ENCODE peak calls at places on chromosomes 5 and 9, in eight cellular contexts. One of them, this sample, is unnamed.

GRCh38 chr5:39948867-39949468 is 524.2 kb upstream of the DAB2 start:
- DNase-seq in keratinocyte: peak
- DNase-seq in fibroblast of lung: peak
- DNase-seq in HCT116: peak
- DNase-seq in A673: peak
- DNase-seq in GM23338: peak
- DNase-seq in neural progenitor cell: peak
- DNase-seq in PC-3: peak
- DNase-seq in this sample: peak

GRCh38 chr9:101449071-101449721 is 13.6 kb upstream of the ALDOB start:
- DNase-seq in keratinocyte: no peak
- DNase-seq in fibroblast of lung: peak
- DNase-seq in HCT116: peak
- DNase-seq in A673: peak
- DNase-seq in GM23338: peak
- DNase-seq in neural progenitor cell: peak
- DNase-seq in PC-3: peak
- DNase-seq in this sample: peak

GRCh38 chr9:33184947-33185346 is 17.8 kb upstream of the B4GALT1 start:
- DNase-seq in keratinocyte: no peak
- DNase-seq in fibroblast of lung: peak
- DNase-seq in HCT116: no peak
- DNase-seq in A673: no peak
- DNase-seq in GM23338: no peak
- DNase-seq in neural progenitor cell: no peak
- DNase-seq in PC-3: peak
- DNase-seq in this sample: no peak

GRCh38 chr5:141779642-141780041 is 97.6 kb upstream of the ARAP3 start:
- DNase-seq in keratinocyte: no peak
- DNase-seq in fibroblast of lung: peak
- DNase-seq in HCT116: no peak
- DNase-seq in A673: no peak
- DNase-seq in GM23338: no peak
- DNase-seq in neural progenitor cell: no peak
- DNase-seq in PC-3: peak
- DNase-seq in this sample: no peak

GRCh38 chr9:131727795-131728545 is 11.9 kb downstream of the RAPGEF1 start:
- DNase-seq in keratinocyte: no peak
- DNase-seq in fibroblast of lung: no peak
- DNase-seq in HCT116: no peak
- DNase-seq in A673: no peak
- DNase-seq in GM23338: no peak
- DNase-seq in neural progenitor cell: no peak
- DNase-seq in PC-3: no peak
- DNase-seq in this sample: peak

GRCh38 chr5:151454166-151454565 is 6.8 kb downstream of the SLC36A1 start:
- DNase-seq in keratinocyte: no peak
- DNase-seq in fibroblast of lung: no peak
- DNase-seq in HCT116: no peak
- DNase-seq in A673: no peak
- DNase-seq in GM23338: peak
- DNase-seq in neural progenitor cell: no peak
- DNase-seq in PC-3: peak
- DNase-seq in this sample: no peak

GRCh38 chr9:122320346-122320995 is 50.4 kb upstream of the PTGS1 start:
- DNase-seq in keratinocyte: no peak
- DNase-seq in fibroblast of lung: no peak
- DNase-seq in HCT116: no peak
- DNase-seq in A673: no peak
- DNase-seq in GM23338: no peak
- DNase-seq in neural progenitor cell: no peak
- DNase-seq in PC-3: no peak
- DNase-seq in this sample: no peak

GRCh38 chr5:92644271-92644886 is 936.6 kb downstream of the NR2F1-AS1 start:
- DNase-seq in keratinocyte: no peak
- DNase-seq in fibroblast of lung: no peak
- DNase-seq in HCT116: no peak
- DNase-seq in A673: no peak
- DNase-seq in GM23338: peak
- DNase-seq in neural progenitor cell: peak
- DNase-seq in PC-3: no peak
- DNase-seq in this sample: no peak

GRCh38 chr9:120376101-120376500 is 203.9 kb downstream of the CDK5RAP2 start:
- DNase-seq in keratinocyte: no peak
- DNase-seq in fibroblast of lung: no peak
- DNase-seq in HCT116: no peak
- DNase-seq in A673: no peak
- DNase-seq in GM23338: no peak
- DNase-seq in neural progenitor cell: no peak
- DNase-seq in PC-3: no peak
- DNase-seq in this sample: no peak

GRCh38 chr9:3903273-3903672 is 377.5 kb upstream of the RFX3 start:
- DNase-seq in keratinocyte: no peak
- DNase-seq in fibroblast of lung: no peak
- DNase-seq in HCT116: no peak
- DNase-seq in A673: no peak
- DNase-seq in GM23338: no peak
- DNase-seq in neural progenitor cell: no peak
- DNase-seq in PC-3: no peak
- DNase-seq in this sample: no peak

GRCh38 chr9:104232781-104233341 is 138.8 kb downstream of the SMC2 start:
- DNase-seq in keratinocyte: peak
- DNase-seq in fibroblast of lung: no peak
- DNase-seq in HCT116: no peak
- DNase-seq in A673: no peak
- DNase-seq in GM23338: no peak
- DNase-seq in neural progenitor cell: peak
- DNase-seq in PC-3: peak
- DNase-seq in this sample: no peak

GRCh38 chr5:82351754-82352145 is 73.6 kb upstream of the RPS23 start:
- DNase-seq in keratinocyte: peak
- DNase-seq in fibroblast of lung: peak
- DNase-seq in HCT116: peak
- DNase-seq in A673: peak
- DNase-seq in GM23338: peak
- DNase-seq in neural progenitor cell: peak
- DNase-seq in PC-3: peak
- DNase-seq in this sample: peak

GRCh38 chr5:33238826-33239670 is 201.7 kb upstream of the TARS1 start:
- DNase-seq in keratinocyte: no peak
- DNase-seq in fibroblast of lung: no peak
- DNase-seq in HCT116: no peak
- DNase-seq in A673: no peak
- DNase-seq in GM23338: no peak
- DNase-seq in neural progenitor cell: no peak
- DNase-seq in PC-3: peak
- DNase-seq in this sample: peak

GRCh38 chr5:69517763-69518212 is 25.2 kb downstream of the OCLN start:
- DNase-seq in keratinocyte: no peak
- DNase-seq in fibroblast of lung: peak
- DNase-seq in HCT116: no peak
- DNase-seq in A673: no peak
- DNase-seq in GM23338: no peak
- DNase-seq in neural progenitor cell: no peak
- DNase-seq in PC-3: peak
- DNase-seq in this sample: no peak

GRCh38 chr5:125327676-125328075 is 581.2 kb upstream of the ZNF608 start:
- DNase-seq in keratinocyte: no peak
- DNase-seq in fibroblast of lung: no peak
- DNase-seq in HCT116: no peak
- DNase-seq in A673: no peak
- DNase-seq in GM23338: peak
- DNase-seq in neural progenitor cell: no peak
- DNase-seq in PC-3: no peak
- DNase-seq in this sample: peak

GRCh38 chr5:14011089-14012004 is 66.9 kb upstream of the DNAH5 start:
- DNase-seq in keratinocyte: no peak
- DNase-seq in fibroblast of lung: peak
- DNase-seq in HCT116: peak
- DNase-seq in A673: peak
- DNase-seq in GM23338: peak
- DNase-seq in neural progenitor cell: peak
- DNase-seq in PC-3: peak
- DNase-seq in this sample: peak

GRCh38 chr5:148933903-148934432 is 107.6 kb downstream of the ADRB2 start:
- DNase-seq in keratinocyte: no peak
- DNase-seq in fibroblast of lung: no peak
- DNase-seq in HCT116: no peak
- DNase-seq in A673: no peak
- DNase-seq in GM23338: no peak
- DNase-seq in neural progenitor cell: no peak
- DNase-seq in PC-3: no peak
- DNase-seq in this sample: no peak

GRCh38 chr9:133117271-133118178 is 3.5 kb downstream of the RALGDS start:
- DNase-seq in keratinocyte: no peak
- DNase-seq in fibroblast of lung: peak
- DNase-seq in HCT116: no peak
- DNase-seq in A673: no peak
- DNase-seq in GM23338: no peak
- DNase-seq in neural progenitor cell: no peak
- DNase-seq in PC-3: no peak
- DNase-seq in this sample: no peak

GRCh38 chr9:125744616-125745387 is 2.4 kb upstream of the PBX3 start:
- DNase-seq in keratinocyte: no peak
- DNase-seq in fibroblast of lung: peak
- DNase-seq in HCT116: no peak
- DNase-seq in A673: no peak
- DNase-seq in GM23338: no peak
- DNase-seq in neural progenitor cell: no peak
- DNase-seq in PC-3: peak
- DNase-seq in this sample: no peak

GRCh38 chr9:80885894-80886293 is 803.5 kb downstream of the TLE1 start:
- DNase-seq in keratinocyte: no peak
- DNase-seq in fibroblast of lung: peak
- DNase-seq in HCT116: no peak
- DNase-seq in A673: peak
- DNase-seq in GM23338: peak
- DNase-seq in neural progenitor cell: peak
- DNase-seq in PC-3: peak
- DNase-seq in this sample: no peak
- TF ChIP-seq CTCF in keratinocyte: no peak
- TF ChIP-seq CTCF in fibroblast of lung: peak
- TF ChIP-seq CTCF in HCT116: no peak
- TF ChIP-seq CTCF in A673: peak
- TF ChIP-seq CTCF in GM23338: peak
- TF ChIP-seq CTCF in neural progenitor cell: peak
- TF ChIP-seq CTCF in PC-3: no peak
- TF ChIP-seq CTCF in this sample: no peak

GRCh38 chr5:1431896-1432295 is 13.3 kb downstream of the SLC6A3 start:
- DNase-seq in keratinocyte: no peak
- DNase-seq in fibroblast of lung: no peak
- DNase-seq in HCT116: no peak
- DNase-seq in A673: no peak
- DNase-seq in GM23338: no peak
- DNase-seq in neural progenitor cell: no peak
- DNase-seq in PC-3: no peak
- DNase-seq in this sample: no peak

GRCh38 chr5:1431021-1431811 is 14.0 kb downstream of the SLC6A3 start:
- DNase-seq in keratinocyte: no peak
- DNase-seq in fibroblast of lung: no peak
- DNase-seq in HCT116: no peak
- DNase-seq in A673: no peak
- DNase-seq in GM23338: no peak
- DNase-seq in neural progenitor cell: no peak
- DNase-seq in PC-3: no peak
- DNase-seq in this sample: no peak

GRCh38 chr5:1429501-1429900 is 15.7 kb downstream of the SLC6A3 start:
- DNase-seq in keratinocyte: no peak
- DNase-seq in fibroblast of lung: no peak
- DNase-seq in HCT116: no peak
- DNase-seq in A673: no peak
- DNase-seq in GM23338: no peak
- DNase-seq in neural progenitor cell: no peak
- DNase-seq in PC-3: peak
- DNase-seq in this sample: no peak

GRCh38 chr5:1430121-1430795 is 15.0 kb downstream of the SLC6A3 start:
- DNase-seq in keratinocyte: no peak
- DNase-seq in fibroblast of lung: no peak
- DNase-seq in HCT116: no peak
- DNase-seq in A673: no peak
- DNase-seq in GM23338: no peak
- DNase-seq in neural progenitor cell: no peak
- DNase-seq in PC-3: no peak
- DNase-seq in this sample: no peak

GRCh38 chr5:1432296-1432695 is 12.9 kb downstream of the SLC6A3 start:
- DNase-seq in keratinocyte: no peak
- DNase-seq in fibroblast of lung: no peak
- DNase-seq in HCT116: no peak
- DNase-seq in A673: no peak
- DNase-seq in GM23338: no peak
- DNase-seq in neural progenitor cell: no peak
- DNase-seq in PC-3: no peak
- DNase-seq in this sample: no peak
- TF ChIP-seq EZH2 in keratinocyte: no peak
- TF ChIP-seq EZH2 in fibroblast of lung: no peak
- TF ChIP-seq EZH2 in HCT116: no peak
- TF ChIP-seq EZH2 in A673: no peak
- TF ChIP-seq EZH2 in GM23338: no peak
- TF ChIP-seq EZH2 in neural progenitor cell: no peak
- TF ChIP-seq EZH2 in PC-3: no peak
- TF ChIP-seq EZH2 in this sample: no peak

GRCh38 chr5:153965102-153965645 is 73.5 kb downstream of the FAM114A2 start:
- DNase-seq in keratinocyte: no peak
- DNase-seq in fibroblast of lung: peak
- DNase-seq in HCT116: peak
- DNase-seq in A673: peak
- DNase-seq in GM23338: peak
- DNase-seq in neural progenitor cell: peak
- DNase-seq in PC-3: peak
- DNase-seq in this sample: peak
- TF ChIP-seq CTCF in keratinocyte: peak
- TF ChIP-seq CTCF in fibroblast of lung: peak
- TF ChIP-seq CTCF in HCT116: peak
- TF ChIP-seq CTCF in A673: peak
- TF ChIP-seq CTCF in GM23338: peak
- TF ChIP-seq CTCF in neural progenitor cell: peak
- TF ChIP-seq CTCF in PC-3: peak
- TF ChIP-seq CTCF in this sample: peak

GRCh38 chr5:181051841-181052525 is 11.9 kb downstream of the BTNL9 start:
- DNase-seq in keratinocyte: no peak
- DNase-seq in fibroblast of lung: no peak
- DNase-seq in HCT116: no peak
- DNase-seq in A673: no peak
- DNase-seq in GM23338: peak
- DNase-seq in neural progenitor cell: no peak
- DNase-seq in PC-3: no peak
- DNase-seq in this sample: no peak

GRCh38 chr5:181054138-181054537 is 14.1 kb downstream of the BTNL9 start:
- DNase-seq in keratinocyte: no peak
- DNase-seq in fibroblast of lung: no peak
- DNase-seq in HCT116: no peak
- DNase-seq in A673: no peak
- DNase-seq in GM23338: no peak
- DNase-seq in neural progenitor cell: peak
- DNase-seq in PC-3: no peak
- DNase-seq in this sample: no peak

GRCh38 chr5:181053760-181054122 is 13.7 kb downstream of the BTNL9 start:
- DNase-seq in keratinocyte: no peak
- DNase-seq in fibroblast of lung: no peak
- DNase-seq in HCT116: no peak
- DNase-seq in A673: no peak
- DNase-seq in GM23338: peak
- DNase-seq in neural progenitor cell: peak
- DNase-seq in PC-3: peak
- DNase-seq in this sample: no peak

GRCh38 chr5:181052928-181053759 is 13.1 kb downstream of the BTNL9 start:
- DNase-seq in keratinocyte: no peak
- DNase-seq in fibroblast of lung: no peak
- DNase-seq in HCT116: no peak
- DNase-seq in A673: no peak
- DNase-seq in GM23338: peak
- DNase-seq in neural progenitor cell: peak
- DNase-seq in PC-3: peak
- DNase-seq in this sample: no peak

GRCh38 chr5:181052526-181052927 is 12.5 kb downstream of the BTNL9 start:
- DNase-seq in keratinocyte: no peak
- DNase-seq in fibroblast of lung: peak
- DNase-seq in HCT116: no peak
- DNase-seq in A673: peak
- DNase-seq in GM23338: peak
- DNase-seq in neural progenitor cell: no peak
- DNase-seq in PC-3: peak
- DNase-seq in this sample: no peak
- TF ChIP-seq EZH2 in keratinocyte: peak
- TF ChIP-seq EZH2 in fibroblast of lung: peak
- TF ChIP-seq EZH2 in HCT116: no peak
- TF ChIP-seq EZH2 in A673: peak
- TF ChIP-seq EZH2 in GM23338: peak
- TF ChIP-seq EZH2 in neural progenitor cell: peak
- TF ChIP-seq EZH2 in PC-3: no peak
- TF ChIP-seq EZH2 in this sample: no peak

This sample was measured in MM.1S.